ENCODE peak calls at places on chromosomes 3 and 15, in ten cellular contexts. E, I, V, K, C, A, G, P, Y and N are unnamed samples.

GRCh38 chr3:105436687-105437086 is 70.0 kb downstream of the ALCAM start:
- DNase-seq in I (no peak), E (no peak), A (no peak), K (no peak), C (no peak), V (no peak), P (no peak), Y (no peak), G (no peak), N (peak)

GRCh38 chr3:16048435-16049318 is 125.8 kb upstream of the GALNT15 start:
- DNase-seq in V (peak), A (peak), K (peak), G (peak), P (peak), E (peak), I (peak), C (no peak), Y (peak), N (no peak)

GRCh38 chr3:62757045-62757444 is 118.2 kb downstream of the CADPS start:
- DNase-seq in I (no peak), A (no peak), V (no peak), K (no peak), E (no peak), G (no peak), Y (no peak), P (no peak), C (no peak), N (no peak)

GRCh38 chr3:113234688-113235260 is 23.4 kb downstream of the BOC start:
- DNase-seq in V (peak), A (no peak), C (no peak), G (no peak), K (peak), Y (no peak), P (no peak), E (no peak), I (no peak), N (no peak)

GRCh38 chr3:194472290-194472920 is 14.4 kb downstream of the ATP13A3 start:
- DNase-seq in I (peak), Y (peak), P (peak), C (no peak), A (peak), G (no peak), V (peak), K (peak), E (peak), N (no peak)

GRCh38 chr3:52704611-52705437 is 767 bp downstream of the GLT8D1 start:
- DNase-seq in E (peak), C (no peak), P (peak), I (peak), G (no peak), A (no peak), V (peak), K (peak), Y (peak), N (peak)

GRCh38 chr15:45140851-45141250 is 11.1 kb downstream of the DUOX1 start:
- DNase-seq in C (no peak), E (no peak), V (no peak), P (no peak), I (no peak), K (no peak), A (no peak), G (no peak), Y (no peak), N (no peak)

GRCh38 chr15:81163961-81164800 is 30.1 kb downstream of the CFAP161 start:
- DNase-seq in A (no peak), P (no peak), G (no peak), K (no peak), Y (no peak), C (peak), I (no peak), V (no peak), E (peak), N (no peak)